ENCODE peak calls at places on chromosomes 1 and 21, in nine cellular contexts. One of them, this sample, is unnamed.

GRCh38 chr1:211339631-211340041 is 13.0 kb downstream of the TRAF5 start:
- DNase-seq in PC-3: no peak
- DNase-seq in G401: no peak
- DNase-seq in NCI-H1092: no peak
- DNase-seq in ELR: no peak
- DNase-seq in cardiac fibroblast: no peak
- DNase-seq in GM04503: no peak
- DNase-seq in MV-4-11: no peak
- DNase-seq in keratinocyte: no peak
- DNase-seq in this sample: no peak

GRCh38 chr1:66728021-66728420 is 24.2 kb upstream of the DYNLT5 start:
- DNase-seq in G401: no peak
- DNase-seq in MV-4-11: no peak
- DNase-seq in NCI-H1092: no peak
- DNase-seq in GM04503: no peak
- DNase-seq in keratinocyte: no peak
- DNase-seq in ELR: peak
- DNase-seq in cardiac fibroblast: peak
- DNase-seq in PC-3: no peak
- DNase-seq in this sample: peak

GRCh38 chr21:45344576-45344975 is 56.9 kb upstream of the POFUT2 start:
- DNase-seq in PC-3: no peak
- DNase-seq in keratinocyte: no peak
- DNase-seq in NCI-H1092: no peak
- DNase-seq in ELR: no peak
- DNase-seq in G401: no peak
- DNase-seq in cardiac fibroblast: no peak
- DNase-seq in MV-4-11: no peak
- DNase-seq in GM04503: no peak
- DNase-seq in this sample: no peak

GRCh38 chr21:36641886-36642285 is 57.0 kb upstream of the SIM2 start:
- DNase-seq in GM04503: no peak
- DNase-seq in PC-3: no peak
- DNase-seq in keratinocyte: no peak
- DNase-seq in MV-4-11: no peak
- DNase-seq in cardiac fibroblast: no peak
- DNase-seq in ELR: no peak
- DNase-seq in NCI-H1092: no peak
- DNase-seq in G401: no peak
- DNase-seq in this sample: no peak

GRCh38 chr1:234408757-234409156 is 35.5 kb downstream of the COA6 start:
- DNase-seq in PC-3: no peak
- DNase-seq in cardiac fibroblast: no peak
- DNase-seq in NCI-H1092: no peak
- DNase-seq in ELR: no peak
- DNase-seq in GM04503: no peak
- DNase-seq in G401: no peak
- DNase-seq in MV-4-11: no peak
- DNase-seq in keratinocyte: no peak
- DNase-seq in this sample: no peak

GRCh38 chr1:221025391-221026355 is 146.4 kb downstream of the HLX start:
- DNase-seq in cardiac fibroblast: peak
- DNase-seq in keratinocyte: no peak
- DNase-seq in PC-3: peak
- DNase-seq in G401: no peak
- DNase-seq in NCI-H1092: no peak
- DNase-seq in ELR: peak
- DNase-seq in GM04503: no peak
- DNase-seq in MV-4-11: no peak
- DNase-seq in this sample: peak

GRCh38 chr1:103108525-103109150 is 316 bp upstream of the COL11A1 start:
- DNase-seq in PC-3: no peak
- DNase-seq in MV-4-11: no peak
- DNase-seq in keratinocyte: no peak
- DNase-seq in cardiac fibroblast: no peak
- DNase-seq in G401: peak
- DNase-seq in GM04503: no peak
- DNase-seq in ELR: peak
- DNase-seq in NCI-H1092: no peak
- DNase-seq in this sample: peak

GRCh38 chr1:27299385-27300252 is 22.3 kb upstream of the TMEM222 start:
- DNase-seq in GM04503: peak
- DNase-seq in ELR: peak
- DNase-seq in PC-3: peak
- DNase-seq in MV-4-11: no peak
- DNase-seq in G401: peak
- DNase-seq in keratinocyte: peak
- DNase-seq in cardiac fibroblast: peak
- DNase-seq in NCI-H1092: no peak
- DNase-seq in this sample: peak

GRCh38 chr1:148308832-148309458 is 156.9 kb upstream of the NBPF11 start:
- DNase-seq in NCI-H1092: no peak
- DNase-seq in GM04503: no peak
- DNase-seq in ELR: peak
- DNase-seq in keratinocyte: peak
- DNase-seq in cardiac fibroblast: peak
- DNase-seq in PC-3: no peak
- DNase-seq in MV-4-11: no peak
- DNase-seq in G401: no peak
- DNase-seq in this sample: peak